ENCODE peak calls at places on chromosomes 6 and 20, in five cellular contexts. One of them, this sample, is unnamed.

GRCh38 chr6:104010897-104011296 is 848.8 kb downstream of the HACE1 start:
- DNase-seq in COR-L47: no peak
- DNase-seq in activated T-cell treated with anti-CD3 and anti-CD28 coated beads for 1 hour: no peak
- DNase-seq in activated CD8-positive, alpha-beta memory T cell treated with anti-CD3 and anti-CD28 coated beads for 4 hours: no peak
- DNase-seq in fibroblast of the aortic adventitia: no peak
- DNase-seq in this sample: no peak

GRCh38 chr6:144870796-144871195 is 585.7 kb downstream of the UTRN start:
- DNase-seq in COR-L47: no peak
- DNase-seq in activated T-cell treated with anti-CD3 and anti-CD28 coated beads for 1 hour: no peak
- DNase-seq in activated CD8-positive, alpha-beta memory T cell treated with anti-CD3 and anti-CD28 coated beads for 4 hours: no peak
- DNase-seq in fibroblast of the aortic adventitia: no peak
- DNase-seq in this sample: no peak

GRCh38 chr6:25312034-25312620 is 33.0 kb downstream of the CARMIL1 start:
- DNase-seq in COR-L47: no peak
- DNase-seq in activated T-cell treated with anti-CD3 and anti-CD28 coated beads for 1 hour: no peak
- DNase-seq in activated CD8-positive, alpha-beta memory T cell treated with anti-CD3 and anti-CD28 coated beads for 4 hours: no peak
- DNase-seq in fibroblast of the aortic adventitia: peak
- DNase-seq in this sample: no peak

GRCh38 chr6:138957903-138958302 is 30.1 kb downstream of the REPS1 start:
- DNase-seq in COR-L47: no peak
- DNase-seq in activated T-cell treated with anti-CD3 and anti-CD28 coated beads for 1 hour: no peak
- DNase-seq in activated CD8-positive, alpha-beta memory T cell treated with anti-CD3 and anti-CD28 coated beads for 4 hours: no peak
- DNase-seq in fibroblast of the aortic adventitia: no peak
- DNase-seq in this sample: no peak

GRCh38 chr6:12296255-12296573 is 6.1 kb downstream of the EDN1 start:
- DNase-seq in COR-L47: no peak
- DNase-seq in activated T-cell treated with anti-CD3 and anti-CD28 coated beads for 1 hour: no peak
- DNase-seq in activated CD8-positive, alpha-beta memory T cell treated with anti-CD3 and anti-CD28 coated beads for 4 hours: no peak
- DNase-seq in fibroblast of the aortic adventitia: peak
- DNase-seq in this sample: no peak

GRCh38 chr6:137547601-137548000 is 53.4 kb upstream of the OLIG3 start:
- DNase-seq in COR-L47: no peak
- DNase-seq in activated T-cell treated with anti-CD3 and anti-CD28 coated beads for 1 hour: no peak
- DNase-seq in activated CD8-positive, alpha-beta memory T cell treated with anti-CD3 and anti-CD28 coated beads for 4 hours: no peak
- DNase-seq in fibroblast of the aortic adventitia: no peak
- DNase-seq in this sample: no peak

GRCh38 chr6:3135668-3136297 is 17.3 kb downstream of the BPHL start:
- DNase-seq in COR-L47: no peak
- DNase-seq in activated T-cell treated with anti-CD3 and anti-CD28 coated beads for 1 hour: no peak
- DNase-seq in activated CD8-positive, alpha-beta memory T cell treated with anti-CD3 and anti-CD28 coated beads for 4 hours: no peak
- DNase-seq in fibroblast of the aortic adventitia: no peak
- DNase-seq in this sample: no peak

GRCh38 chr20:49435639-49436038 is 46.8 kb downstream of the KCNB1 start:
- DNase-seq in COR-L47: no peak
- DNase-seq in activated T-cell treated with anti-CD3 and anti-CD28 coated beads for 1 hour: no peak
- DNase-seq in activated CD8-positive, alpha-beta memory T cell treated with anti-CD3 and anti-CD28 coated beads for 4 hours: no peak
- DNase-seq in fibroblast of the aortic adventitia: no peak
- DNase-seq in this sample: peak

GRCh38 chr6:45436544-45437440 is 59.1 kb upstream of the SUPT3H start:
- DNase-seq in COR-L47: no peak
- DNase-seq in activated T-cell treated with anti-CD3 and anti-CD28 coated beads for 1 hour: no peak
- DNase-seq in activated CD8-positive, alpha-beta memory T cell treated with anti-CD3 and anti-CD28 coated beads for 4 hours: no peak
- DNase-seq in fibroblast of the aortic adventitia: peak
- DNase-seq in this sample: no peak

GRCh38 chr6:15521516-15521915 is 141.3 kb downstream of the DTNBP1 start:
- DNase-seq in COR-L47: no peak
- DNase-seq in activated T-cell treated with anti-CD3 and anti-CD28 coated beads for 1 hour: no peak
- DNase-seq in activated CD8-positive, alpha-beta memory T cell treated with anti-CD3 and anti-CD28 coated beads for 4 hours: no peak
- DNase-seq in fibroblast of the aortic adventitia: no peak
- DNase-seq in this sample: no peak

GRCh38 chr6:56246941-56247653 is at the start of gene COL21A1:
- DNase-seq in COR-L47: no peak
- DNase-seq in activated T-cell treated with anti-CD3 and anti-CD28 coated beads for 1 hour: no peak
- DNase-seq in activated CD8-positive, alpha-beta memory T cell treated with anti-CD3 and anti-CD28 coated beads for 4 hours: no peak
- DNase-seq in fibroblast of the aortic adventitia: peak
- DNase-seq in this sample: no peak

This sample was measured in NCI-H146.